ENCODE peak calls at places on chromosomes 5 and 9, in seven cellular contexts. U is chondrocyte, X is HTR-8/SVneo, S is stomach, M is GM12892, V is NCI-H446 treated with DMSO at 0.1 percent for 48 hours, I is amniotic stem cell. J is an unnamed sample.

GRCh38 chr5:136070486-136071285 is 41.9 kb downstream of the TGFBI start:
- DNase-seq in U (no peak), X (no peak), S (no peak), M (no peak), V (peak), I (no peak), J (peak)

GRCh38 chr9:77384406-77384805 is 207.1 kb downstream of the VPS13A start:
- DNase-seq in U (no peak), X (peak), S (no peak), M (no peak), V (no peak), I (no peak), J (peak)

GRCh38 chr5:157857821-157858526 is 971 bp downstream of the CLINT1 start:
- DNase-seq in U (no peak), X (no peak), S (no peak), M (no peak), V (no peak), I (no peak), J (peak)

GRCh38 chr5:132013006-132013689 is 1.7 kb upstream of the ACSL6 start:
- DNase-seq in U (peak), X (no peak), S (peak), M (no peak), V (no peak), I (no peak), J (no peak)

GRCh38 chr5:96641922-96642640 is 20.1 kb upstream of the CAST start:
- DNase-seq in U (no peak), X (no peak), S (no peak), M (no peak), V (no peak), I (no peak), J (no peak)

GRCh38 chr5:78699565-78700143 is 51.1 kb upstream of the LHFPL2 start:
- DNase-seq in U (no peak), X (peak), S (peak), M (no peak), V (no peak), I (peak), J (peak)

GRCh38 chr9:88313364-88314220 is 74.7 kb upstream of the SPIN1 start:
- DNase-seq in U (peak), X (no peak), S (no peak), M (no peak), V (no peak), I (no peak), J (no peak)

GRCh38 chr5:125607018-125607417 is 816.2 kb upstream of the GRAMD2B start:
- DNase-seq in U (no peak), X (no peak), S (no peak), M (no peak), V (no peak), I (no peak), J (no peak)

GRCh38 chr9:137672907-137673791 is 54.3 kb downstream of the EHMT1 start:
- DNase-seq in U (peak), X (peak), S (peak), M (peak), V (peak), I (peak), J (peak)

GRCh38 chr9:37944266-37944650 is 40.3 kb upstream of the SLC25A51 start:
- DNase-seq in U (no peak), X (no peak), S (no peak), M (no peak), V (no peak), I (no peak), J (no peak)

GRCh38 chr5:128579669-128580068 is 41.6 kb upstream of the FBN2 start:
- DNase-seq in U (no peak), X (peak), S (no peak), M (no peak), V (no peak), I (no peak), J (no peak)

GRCh38 chr9:115849679-115850412 is 303.7 kb upstream of the PAPPA start:
- DNase-seq in U (no peak), X (no peak), S (peak), M (no peak), V (no peak), I (no peak), J (no peak)

GRCh38 chr9:4180907-4181605 is 118.8 kb downstream of the GLIS3 start:
- DNase-seq in U (no peak), X (no peak), S (no peak), M (no peak), V (no peak), I (no peak), J (no peak)

GRCh38 chr9:37382982-37383357 is 39.5 kb upstream of the GRHPR start:
- DNase-seq in U (no peak), X (no peak), S (no peak), M (no peak), V (no peak), I (no peak), J (no peak)

GRCh38 chr5:141040093-141040762 is 10.9 kb upstream of the PCDHB1 start:
- DNase-seq in U (no peak), X (peak), S (no peak), M (no peak), V (peak), I (no peak), J (peak)

GRCh38 chr5:36079200-36079761 is 12.6 kb upstream of the UGT3A2 start:
- DNase-seq in U (no peak), X (peak), S (no peak), M (peak), V (peak), I (no peak), J (peak)

GRCh38 chr5:153504726-153505125 is 14.3 kb downstream of the GRIA1 start:
- DNase-seq in U (no peak), X (no peak), S (no peak), M (no peak), V (peak), I (no peak), J (no peak)

GRCh38 chr9:116223926-116224325 is 70.3 kb downstream of the PAPPA start:
- DNase-seq in U (no peak), X (no peak), S (no peak), M (no peak), V (no peak), I (no peak), J (no peak)

GRCh38 chr5:59020611-59021285 is 437.9 kb downstream of the RAB3C start:
- DNase-seq in U (no peak), X (no peak), S (no peak), M (no peak), V (no peak), I (no peak), J (peak)

GRCh38 chr5:168172718-168173045 is 118.8 kb upstream of the WWC1 start:
- DNase-seq in U (no peak), X (no peak), S (no peak), M (no peak), V (no peak), I (no peak), J (no peak)

GRCh38 chr5:64180661-64181343 is 15.2 kb downstream of the RNF180 start:
- DNase-seq in U (no peak), X (no peak), S (no peak), M (no peak), V (no peak), I (no peak), J (no peak)

GRCh38 chr9:69168709-69169217 is 5.3 kb upstream of the TJP2 start:
- DNase-seq in U (no peak), X (no peak), S (no peak), M (no peak), V (no peak), I (no peak), J (peak)

GRCh38 chr5:137888489-137888874 is 775 bp upstream of the PKD2L2 start:
- DNase-seq in U (no peak), X (no peak), S (no peak), M (no peak), V (no peak), I (no peak), J (no peak)

GRCh38 chr9:133437753-133438531 is 15.8 kb downstream of the ADAMTS13 start:
- DNase-seq in U (no peak), X (no peak), S (no peak), M (no peak), V (no peak), I (no peak), J (no peak)

GRCh38 chr5:169728-170094 is 21.6 kb upstream of the LRRC14B start:
- DNase-seq in U (no peak), X (no peak), S (no peak), M (peak), V (no peak), I (no peak), J (no peak)

GRCh38 chr5:40871177-40871576 is 30.0 kb downstream of the CARD6 start:
- DNase-seq in U (no peak), X (no peak), S (no peak), M (no peak), V (no peak), I (no peak), J (no peak)

GRCh38 chr5:172875372-172876279 is 41.6 kb downstream of the ERGIC1 start:
- DNase-seq in U (no peak), X (no peak), S (no peak), M (no peak), V (no peak), I (no peak), J (no peak)

GRCh38 chr5:172902497-172903472 is 56.4 kb upstream of the RPL26L1 start:
- DNase-seq in U (no peak), X (peak), S (peak), M (no peak), V (no peak), I (peak), J (peak)

GRCh38 chr9:95211028-95211427 is 106.5 kb downstream of the FANCC start:
- DNase-seq in U (no peak), X (no peak), S (no peak), M (no peak), V (no peak), I (no peak), J (no peak)